ENCODE peak calls at places on chromosomes 12 and 14, in nine cellular contexts. One of them, this sample, is unnamed.

GRCh38 chr14:55388160-55388559 is 23.5 kb downstream of the ATG14 start:
- DNase-seq in fibroblast of the aortic adventitia: no peak
- DNase-seq in right lobe of liver: no peak
- DNase-seq in fibroblast of pulmonary artery: no peak
- DNase-seq in endothelial cell: no peak
- DNase-seq in prostate gland: no peak
- DNase-seq in astrocyte of the spinal cord: peak; percentile 51
- DNase-seq in H1: no peak
- DNase-seq in mammary epithelial cell: peak; percentile 58
- DNase-seq in this sample: no peak

GRCh38 chr12:57579011-57579410 is 12.0 kb upstream of the PIP4K2C start:
- DNase-seq in fibroblast of the aortic adventitia: no peak
- DNase-seq in right lobe of liver: no peak
- DNase-seq in fibroblast of pulmonary artery: no peak
- DNase-seq in endothelial cell: no peak
- DNase-seq in prostate gland: no peak
- DNase-seq in astrocyte of the spinal cord: no peak
- DNase-seq in H1: no peak
- DNase-seq in mammary epithelial cell: no peak
- DNase-seq in this sample: no peak

GRCh38 chr12:47306130-47306529 is 226.4 kb upstream of the AMIGO2 start:
- DNase-seq in fibroblast of the aortic adventitia: no peak
- DNase-seq in right lobe of liver: no peak
- DNase-seq in fibroblast of pulmonary artery: no peak
- DNase-seq in endothelial cell: no peak
- DNase-seq in prostate gland: no peak
- DNase-seq in astrocyte of the spinal cord: no peak
- DNase-seq in H1: no peak
- DNase-seq in mammary epithelial cell: no peak
- DNase-seq in this sample: no peak

GRCh38 chr14:45559626-45560025 is 306.6 kb upstream of the MIS18BP1 start:
- DNase-seq in fibroblast of the aortic adventitia: no peak
- DNase-seq in right lobe of liver: no peak
- DNase-seq in fibroblast of pulmonary artery: no peak
- DNase-seq in endothelial cell: no peak
- DNase-seq in prostate gland: no peak
- DNase-seq in astrocyte of the spinal cord: no peak
- DNase-seq in H1: no peak
- DNase-seq in mammary epithelial cell: no peak
- DNase-seq in this sample: no peak

GRCh38 chr14:67573268-67574010 is 26.6 kb downstream of the PIGH start:
- DNase-seq in fibroblast of the aortic adventitia: no peak
- DNase-seq in right lobe of liver: no peak
- DNase-seq in fibroblast of pulmonary artery: no peak
- DNase-seq in endothelial cell: no peak
- DNase-seq in prostate gland: no peak
- DNase-seq in astrocyte of the spinal cord: no peak
- DNase-seq in H1: no peak
- DNase-seq in mammary epithelial cell: no peak
- DNase-seq in this sample: peak; percentile 45

GRCh38 chr14:61561657-61562276 is 133.5 kb upstream of the HIF1A start:
- DNase-seq in fibroblast of the aortic adventitia: peak; percentile 99
- DNase-seq in right lobe of liver: peak; percentile 85
- DNase-seq in fibroblast of pulmonary artery: peak; percentile 100
- DNase-seq in endothelial cell: peak; percentile 70
- DNase-seq in prostate gland: peak; percentile 63
- DNase-seq in astrocyte of the spinal cord: peak; percentile 97
- DNase-seq in H1: no peak
- DNase-seq in mammary epithelial cell: peak; percentile 91
- DNase-seq in this sample: peak; percentile 98

GRCh38 chr14:72480465-72481243 is 413.2 kb downstream of the DPF3 start:
- DNase-seq in fibroblast of the aortic adventitia: no peak
- DNase-seq in right lobe of liver: no peak
- DNase-seq in fibroblast of pulmonary artery: peak; percentile 4
- DNase-seq in endothelial cell: no peak
- DNase-seq in prostate gland: no peak
- DNase-seq in astrocyte of the spinal cord: no peak
- DNase-seq in H1: no peak
- DNase-seq in mammary epithelial cell: no peak
- DNase-seq in this sample: no peak

GRCh38 chr14:65361920-65362319 is 50.6 kb upstream of the FUT8 start:
- DNase-seq in fibroblast of the aortic adventitia: peak; percentile 98
- DNase-seq in right lobe of liver: no peak
- DNase-seq in fibroblast of pulmonary artery: peak; percentile 89
- DNase-seq in endothelial cell: no peak
- DNase-seq in prostate gland: no peak
- DNase-seq in astrocyte of the spinal cord: peak; percentile 74
- DNase-seq in H1: no peak
- DNase-seq in mammary epithelial cell: peak; percentile 81
- DNase-seq in this sample: no peak

GRCh38 chr12:57775563-57776246 is 3.3 kb downstream of the EEF1AKMT3 start:
- DNase-seq in fibroblast of the aortic adventitia: no peak
- DNase-seq in right lobe of liver: no peak
- DNase-seq in fibroblast of pulmonary artery: no peak
- DNase-seq in endothelial cell: no peak
- DNase-seq in prostate gland: no peak
- DNase-seq in astrocyte of the spinal cord: no peak
- DNase-seq in H1: no peak
- DNase-seq in mammary epithelial cell: no peak
- DNase-seq in this sample: no peak

GRCh38 chr12:121628037-121628436 is 1.7 kb downstream of the ORAI1 start:
- DNase-seq in fibroblast of the aortic adventitia: peak; percentile 49
- DNase-seq in right lobe of liver: no peak
- DNase-seq in fibroblast of pulmonary artery: no peak
- DNase-seq in endothelial cell: no peak
- DNase-seq in prostate gland: no peak
- DNase-seq in astrocyte of the spinal cord: no peak
- DNase-seq in H1: no peak
- DNase-seq in mammary epithelial cell: no peak
- DNase-seq in this sample: no peak

GRCh38 chr12:67969134-67969782 is 20.0 kb upstream of the IFNG-AS1 start:
- DNase-seq in fibroblast of the aortic adventitia: peak; percentile 93
- DNase-seq in right lobe of liver: no peak
- DNase-seq in fibroblast of pulmonary artery: peak; percentile 3
- DNase-seq in endothelial cell: no peak
- DNase-seq in prostate gland: no peak
- DNase-seq in astrocyte of the spinal cord: no peak
- DNase-seq in H1: no peak
- DNase-seq in mammary epithelial cell: no peak
- DNase-seq in this sample: no peak

GRCh38 chr14:93619176-93619793 is 169.0 kb downstream of the PRIMA1 start:
- DNase-seq in fibroblast of the aortic adventitia: peak; percentile 57
- DNase-seq in right lobe of liver: no peak
- DNase-seq in fibroblast of pulmonary artery: peak; percentile 63
- DNase-seq in endothelial cell: peak; percentile 46
- DNase-seq in prostate gland: no peak
- DNase-seq in astrocyte of the spinal cord: peak; percentile 30
- DNase-seq in H1: no peak
- DNase-seq in mammary epithelial cell: peak; percentile 14
- DNase-seq in this sample: no peak

GRCh38 chr14:22002860-22003284 is 329.3 kb upstream of the OR4E1 start:
- DNase-seq in fibroblast of the aortic adventitia: no peak
- DNase-seq in right lobe of liver: no peak
- DNase-seq in fibroblast of pulmonary artery: no peak
- DNase-seq in endothelial cell: peak; percentile 41
- DNase-seq in prostate gland: no peak
- DNase-seq in astrocyte of the spinal cord: no peak
- DNase-seq in H1: no peak
- DNase-seq in mammary epithelial cell: no peak
- DNase-seq in this sample: no peak

GRCh38 chr12:121190523-121191031 is 19.4 kb upstream of the P2RX4 start:
- DNase-seq in fibroblast of the aortic adventitia: peak; percentile 92
- DNase-seq in right lobe of liver: no peak
- DNase-seq in fibroblast of pulmonary artery: peak; percentile 94
- DNase-seq in endothelial cell: no peak
- DNase-seq in prostate gland: no peak
- DNase-seq in astrocyte of the spinal cord: peak; percentile 86
- DNase-seq in H1: no peak
- DNase-seq in mammary epithelial cell: peak; percentile 76
- DNase-seq in this sample: no peak

DNA sequence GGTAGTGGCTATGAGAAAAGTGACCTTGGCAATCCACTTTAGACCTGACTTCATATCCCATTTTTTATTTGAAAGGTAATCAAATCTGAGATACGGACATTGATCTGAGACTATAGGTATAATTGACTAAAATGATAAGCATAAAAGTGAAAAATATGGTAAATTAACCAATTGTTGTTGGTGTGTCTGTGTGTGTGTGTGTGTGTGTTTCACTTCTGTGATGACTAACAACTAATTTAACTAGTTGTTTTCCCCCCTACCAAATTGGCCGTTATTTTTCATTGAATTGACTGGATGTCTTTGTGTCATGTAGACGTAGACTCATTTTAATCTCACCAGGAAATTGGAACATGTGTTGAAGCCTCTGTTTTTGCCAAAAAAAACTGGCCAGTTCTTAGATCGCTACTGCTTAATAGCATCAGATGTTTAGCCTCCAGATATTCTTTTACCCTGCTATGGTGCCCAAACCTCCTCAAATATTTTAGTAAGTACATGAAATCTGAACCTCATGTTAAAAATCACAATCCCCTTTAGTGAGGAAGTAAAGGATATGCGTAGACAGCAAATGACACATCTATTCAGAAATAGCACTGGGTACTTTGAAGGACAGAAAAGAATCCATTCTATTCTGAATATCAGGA is 395.0 kb downstream of the EGLN3 start:
- DNase-seq in fibroblast of the aortic adventitia: peak; percentile 41
- DNase-seq in right lobe of liver: no peak
- DNase-seq in fibroblast of pulmonary artery: peak; percentile 42
- DNase-seq in endothelial cell: no peak
- DNase-seq in prostate gland: no peak
- DNase-seq in astrocyte of the spinal cord: peak; percentile 35
- DNase-seq in H1: no peak
- DNase-seq in mammary epithelial cell: no peak
- DNase-seq in this sample: no peak
- TF ChIP-seq CTCF in fibroblast of the aortic adventitia: no peak
- TF ChIP-seq CTCF in right lobe of liver: no peak
- TF ChIP-seq CTCF in fibroblast of pulmonary artery: no peak
- TF ChIP-seq CTCF in endothelial cell: no peak
- TF ChIP-seq CTCF in prostate gland: no peak
- TF ChIP-seq CTCF in astrocyte of the spinal cord: no peak
- TF ChIP-seq CTCF in H1: no peak
- TF ChIP-seq CTCF in mammary epithelial cell: no peak
- TF ChIP-seq CTCF in this sample: no peak

GRCh38 chr14:70171719-70172118 is 17.0 kb downstream of the SLC8A3 start:
- DNase-seq in fibroblast of the aortic adventitia: no peak
- DNase-seq in right lobe of liver: no peak
- DNase-seq in fibroblast of pulmonary artery: no peak
- DNase-seq in endothelial cell: no peak
- DNase-seq in prostate gland: no peak
- DNase-seq in astrocyte of the spinal cord: no peak
- DNase-seq in H1: no peak
- DNase-seq in mammary epithelial cell: no peak
- DNase-seq in this sample: no peak
- TF ChIP-seq CTCF in fibroblast of the aortic adventitia: no peak
- TF ChIP-seq CTCF in right lobe of liver: no peak
- TF ChIP-seq CTCF in fibroblast of pulmonary artery: no peak
- TF ChIP-seq CTCF in endothelial cell: no peak
- TF ChIP-seq CTCF in prostate gland: no peak
- TF ChIP-seq CTCF in astrocyte of the spinal cord: no peak
- TF ChIP-seq CTCF in H1: no peak
- TF ChIP-seq CTCF in mammary epithelial cell: no peak
- TF ChIP-seq CTCF in this sample: no peak

GRCh38 chr14:63543000-63543825 is at the start of gene PPP2R5E:
- DNase-seq in fibroblast of the aortic adventitia: peak; percentile 99
- DNase-seq in right lobe of liver: peak; percentile 98
- DNase-seq in fibroblast of pulmonary artery: peak; percentile 99
- DNase-seq in endothelial cell: peak; percentile 96
- DNase-seq in prostate gland: peak; percentile 99
- DNase-seq in astrocyte of the spinal cord: peak; percentile 99
- DNase-seq in H1: peak; percentile 98
- DNase-seq in mammary epithelial cell: peak; percentile 99
- DNase-seq in this sample: peak; percentile 100
- TF ChIP-seq CTCF in fibroblast of the aortic adventitia: peak; percentile 3
- TF ChIP-seq CTCF in right lobe of liver: no peak
- TF ChIP-seq CTCF in fibroblast of pulmonary artery: no peak
- TF ChIP-seq CTCF in endothelial cell: no peak
- TF ChIP-seq CTCF in prostate gland: no peak
- TF ChIP-seq CTCF in astrocyte of the spinal cord: no peak
- TF ChIP-seq CTCF in H1: no peak
- TF ChIP-seq CTCF in mammary epithelial cell: no peak
- TF ChIP-seq CTCF in this sample: no peak

GRCh38 chr14:38724621-38725020 is 378.4 kb downstream of the SEC23A start:
- DNase-seq in fibroblast of the aortic adventitia: no peak
- DNase-seq in right lobe of liver: no peak
- DNase-seq in fibroblast of pulmonary artery: no peak
- DNase-seq in endothelial cell: no peak
- DNase-seq in prostate gland: no peak
- DNase-seq in astrocyte of the spinal cord: no peak
- DNase-seq in H1: no peak
- DNase-seq in mammary epithelial cell: no peak
- DNase-seq in this sample: no peak

GRCh38 chr14:38723277-38723676 is 379.8 kb downstream of the SEC23A start:
- DNase-seq in fibroblast of the aortic adventitia: no peak
- DNase-seq in right lobe of liver: no peak
- DNase-seq in fibroblast of pulmonary artery: no peak
- DNase-seq in endothelial cell: no peak
- DNase-seq in prostate gland: no peak
- DNase-seq in astrocyte of the spinal cord: no peak
- DNase-seq in H1: no peak
- DNase-seq in mammary epithelial cell: no peak
- DNase-seq in this sample: no peak

GRCh38 chr14:38723954-38724353 is 379.1 kb downstream of the SEC23A start:
- DNase-seq in fibroblast of the aortic adventitia: no peak
- DNase-seq in right lobe of liver: no peak
- DNase-seq in fibroblast of pulmonary artery: peak; percentile 8
- DNase-seq in endothelial cell: no peak
- DNase-seq in prostate gland: no peak
- DNase-seq in astrocyte of the spinal cord: no peak
- DNase-seq in H1: no peak
- DNase-seq in mammary epithelial cell: no peak
- DNase-seq in this sample: no peak

GRCh38 chr14:38718519-38718918 is 384.5 kb downstream of the SEC23A start:
- DNase-seq in fibroblast of the aortic adventitia: no peak
- DNase-seq in right lobe of liver: no peak
- DNase-seq in fibroblast of pulmonary artery: no peak
- DNase-seq in endothelial cell: no peak
- DNase-seq in prostate gland: no peak
- DNase-seq in astrocyte of the spinal cord: no peak
- DNase-seq in H1: no peak
- DNase-seq in mammary epithelial cell: no peak
- DNase-seq in this sample: no peak

DNA sequence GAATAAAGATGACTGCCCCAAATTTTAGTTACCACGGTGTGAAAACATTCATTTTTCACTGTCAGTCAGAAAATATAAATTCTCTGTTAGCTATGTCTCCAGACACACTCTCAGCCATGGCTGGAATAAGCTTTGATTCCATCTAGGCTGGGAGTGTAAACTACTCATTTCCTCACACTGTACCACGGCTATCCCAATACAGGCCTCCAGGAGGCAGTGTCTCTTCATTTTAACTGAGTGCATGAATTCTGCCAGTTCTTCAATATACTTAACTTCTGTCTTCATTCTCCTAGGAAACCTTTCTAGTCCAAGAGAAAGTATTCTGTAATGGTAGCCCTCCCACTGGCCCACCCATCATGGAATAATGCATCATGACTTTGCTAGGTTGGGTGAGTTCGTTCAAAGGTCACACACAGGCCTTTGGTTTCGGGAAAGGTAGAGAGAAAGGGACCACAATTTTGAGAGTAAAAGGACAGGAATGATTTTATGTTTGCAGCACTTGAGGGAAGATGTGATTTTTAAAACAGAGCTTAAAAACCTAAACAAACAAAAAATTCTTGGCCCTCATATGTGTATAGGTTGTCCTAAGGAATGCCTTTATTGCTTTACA is 381.1 kb downstream of the SEC23A start:
- DNase-seq in fibroblast of the aortic adventitia: peak; percentile 43
- DNase-seq in right lobe of liver: peak; percentile 30
- DNase-seq in fibroblast of pulmonary artery: peak; percentile 76
- DNase-seq in endothelial cell: peak; percentile 69
- DNase-seq in prostate gland: peak; percentile 48
- DNase-seq in astrocyte of the spinal cord: peak; percentile 62
- DNase-seq in H1: peak; percentile 19
- DNase-seq in mammary epithelial cell: peak; percentile 32
- DNase-seq in this sample: no peak
- TF ChIP-seq CTCF in fibroblast of the aortic adventitia: peak; percentile 68
- TF ChIP-seq CTCF in right lobe of liver: peak; percentile 82
- TF ChIP-seq CTCF in fibroblast of pulmonary artery: peak; percentile 93
- TF ChIP-seq CTCF in endothelial cell: peak; percentile 89
- TF ChIP-seq CTCF in prostate gland: no peak
- TF ChIP-seq CTCF in astrocyte of the spinal cord: peak; percentile 88
- TF ChIP-seq CTCF in H1: peak; percentile 89
- TF ChIP-seq CTCF in mammary epithelial cell: peak; percentile 78
- TF ChIP-seq CTCF in this sample: peak; percentile 61